ENCODE peak calls at places on chromosomes 13 and 19, in six cellular contexts. D is left lung, V is ovary, X is MM.1S, W is Panc1, S is body of pancreas. K is an unnamed sample. For H3K9me3 and H3K4me1, the result is how much of the 10 kb centered on the place peaks cover.

GRCh38 chr19:7909471-7910067 is 5.1 kb upstream of the TGFBR3L start:
- DNase-seq in D (no peak), W (no peak), X (no peak), S (no peak), V (no peak), K (no peak)

GRCh38 chr13:33276581-33276980 is 9.0 kb downstream of the STARD13 start:
- DNase-seq in S (no peak), W (no peak), X (no peak), V (no peak), D (no peak), K (no peak)

GRCh38 chr19:1066748-1067340 is at the start of gene ARHGAP45:
- DNase-seq in W (no peak), D (peak), V (no peak), X (peak), S (peak), K (peak)

GRCh38 chr19:4517451-4518057 is 732 bp downstream of the PLIN4 start:
- DNase-seq in V (no peak), S (no peak), W (no peak), D (peak), X (no peak), K (no peak)

GRCh38 chr13:34349091-34349722 is 531.3 kb downstream of the RFC3 start:
- DNase-seq in D (no peak), W (no peak), S (peak), V (peak), X (no peak), K (no peak)

GRCh38 chr13:64278493-64278892 is 2862.8 kb upstream of the PCDH20 start:
- DNase-seq in X (no peak), D (no peak), S (no peak), W (peak), V (no peak), K (no peak)

GRCh38 chr19:3932931-3933810 is at the start of gene NMRK2:
- DNase-seq in W (no peak), X (no peak), D (no peak), V (no peak), S (no peak), K (no peak)

GRCh38 chr13:31035162-31035951 is 102.9 kb downstream of the TEX26 start:
- DNase-seq in V (peak), W (no peak), X (no peak), D (no peak), S (peak), K (no peak)

GRCh38 chr19:39297931-39298634 is 1.9 kb downstream of the IFNL1 start:
- DNase-seq in S (peak), D (peak), V (no peak), X (no peak), W (no peak), K (peak)

GRCh38 chr13:30111810-30112209 is 195.5 kb downstream of the KATNAL1 start:
- DNase-seq in V (no peak), D (no peak), X (no peak), S (no peak), W (no peak), K (no peak)

GRCh38 chr19:53871448-53871847 is 3.8 kb downstream of the MYADM start:
- DNase-seq in V (no peak), S (no peak), W (no peak), D (no peak), X (no peak), K (no peak)

GRCh38 chr13:42836930-42837329 is 55.5 kb downstream of the FAM216B start:
- DNase-seq in S (peak), W (no peak), D (no peak), V (no peak), X (no peak), K (no peak)

GRCh38 chr19:11721681-11722080 is 17.1 kb downstream of the ZNF823 start:
- DNase-seq in V (no peak), X (no peak), W (no peak), D (no peak), S (no peak), K (no peak)
- H3K9me3 ChIP-seq in V (under half), X (under half), W (half or more), D (half or more), S (under half), K (under half)

GRCh38 chr19:23313196-23313595 is 63.0 kb upstream of the ZNF724 start:
- DNase-seq in X (no peak), S (no peak), V (no peak), D (no peak), W (no peak), K (no peak)
- H3K27ac ChIP-seq in X (no peak), S (no peak), V (no peak), D (no peak), W (no peak), K (no peak)

GRCh38 chr13:97259787-97260641 is 37.9 kb downstream of the MBNL2 start:
- DNase-seq in D (no peak), V (no peak), W (no peak), X (no peak), S (no peak), K (no peak)
- H3K4me1 ChIP-seq in D (half or more), V (under half), W (half or more), X (under half), S (half or more), K (under half)

DNA sequence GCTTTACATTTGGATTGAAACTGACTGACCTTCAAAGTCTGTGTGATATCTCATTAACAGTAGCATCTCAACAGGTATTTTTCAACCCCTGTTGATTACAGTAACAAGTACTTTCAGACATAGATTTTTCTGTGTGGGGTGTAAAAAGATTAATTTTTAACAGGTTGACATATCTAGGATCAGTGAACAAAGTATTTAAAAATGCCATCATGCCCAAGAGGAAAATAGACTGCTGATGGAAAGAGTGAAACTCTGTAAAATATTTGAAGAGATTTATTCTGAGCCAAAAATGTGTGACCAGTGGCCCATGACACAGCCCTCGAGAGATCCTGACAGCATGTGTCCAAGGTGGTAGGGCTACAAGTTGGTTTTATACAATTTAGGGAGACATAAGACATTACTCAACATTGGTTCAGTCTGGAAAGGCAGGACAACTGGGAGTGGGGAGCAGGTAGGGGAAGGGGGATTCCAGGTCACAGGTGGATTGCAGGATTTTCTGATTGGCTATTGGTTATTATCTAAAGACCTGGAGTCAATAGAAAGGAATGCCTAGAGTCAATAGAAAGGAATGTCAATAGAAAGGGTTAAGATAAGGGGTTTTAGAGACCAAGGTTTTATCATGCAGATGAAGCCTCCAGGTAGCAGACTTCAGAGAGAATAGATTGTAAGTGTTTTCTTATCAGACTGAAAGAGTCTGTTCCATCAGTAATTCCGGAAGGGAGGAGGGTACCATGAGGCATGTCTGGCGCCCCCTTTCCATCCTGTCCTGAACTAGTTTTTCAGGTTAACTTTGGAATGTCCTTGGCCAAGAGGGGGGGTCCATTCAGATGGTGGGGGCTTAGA is 29.1 kb downstream of the TNFRSF19 start:
- DNase-seq in W (no peak), X (no peak), D (no peak), V (no peak), S (no peak), K (no peak)
- H3K9me3 ChIP-seq in W (under half), X (under half), D (under half), V (under half), S (under half), K (under half)

DNA sequence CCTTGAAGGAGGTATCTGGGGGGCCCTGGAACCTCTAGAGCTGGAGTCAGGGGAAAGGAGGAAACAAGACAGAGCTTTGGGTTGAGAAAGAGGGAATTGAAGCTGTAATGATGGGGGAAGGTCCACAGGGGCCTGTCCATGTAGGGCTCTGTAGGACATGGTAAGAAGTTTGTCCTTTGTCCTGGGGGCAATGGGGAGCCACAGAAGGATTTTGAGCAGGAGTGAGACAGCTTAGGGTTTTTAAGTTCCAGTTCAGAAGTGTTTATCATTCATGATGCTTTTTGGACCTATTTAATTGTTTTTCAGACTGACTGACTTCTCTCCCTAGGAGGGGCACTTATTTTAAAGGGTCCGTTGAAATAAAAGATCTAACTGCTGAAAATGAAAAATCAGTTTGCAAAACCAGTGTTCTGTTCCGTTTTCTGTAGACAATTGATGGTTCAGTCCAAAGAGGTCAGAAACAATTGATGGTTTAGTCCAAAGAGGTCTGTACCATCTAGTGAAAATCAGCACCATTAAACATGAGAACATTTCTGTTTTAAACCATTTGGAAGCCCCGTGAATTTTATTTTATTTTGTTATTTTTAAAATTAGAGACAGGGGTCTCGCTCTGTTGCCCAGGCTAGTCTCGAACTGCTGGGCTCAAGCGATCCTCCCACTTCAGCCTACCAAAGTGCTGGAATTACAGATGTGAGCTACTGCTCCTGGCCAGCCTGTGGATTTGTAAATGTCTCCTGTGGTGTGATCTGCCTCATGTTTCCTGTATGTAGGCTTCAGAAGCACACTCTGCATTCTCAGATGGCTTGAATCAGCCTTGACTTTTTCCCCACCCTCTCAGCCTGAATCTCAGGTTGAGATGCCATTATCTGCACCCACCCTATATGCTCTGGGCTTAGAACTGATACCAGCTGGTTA is 8.4 kb downstream of the PLD3 start:
- DNase-seq in X (no peak), D (peak), S (no peak), V (no peak), W (no peak), K (no peak)
- H3K27ac ChIP-seq in X (no peak), D (no peak), S (no peak), V (no peak), W (no peak), K (no peak)

DNA sequence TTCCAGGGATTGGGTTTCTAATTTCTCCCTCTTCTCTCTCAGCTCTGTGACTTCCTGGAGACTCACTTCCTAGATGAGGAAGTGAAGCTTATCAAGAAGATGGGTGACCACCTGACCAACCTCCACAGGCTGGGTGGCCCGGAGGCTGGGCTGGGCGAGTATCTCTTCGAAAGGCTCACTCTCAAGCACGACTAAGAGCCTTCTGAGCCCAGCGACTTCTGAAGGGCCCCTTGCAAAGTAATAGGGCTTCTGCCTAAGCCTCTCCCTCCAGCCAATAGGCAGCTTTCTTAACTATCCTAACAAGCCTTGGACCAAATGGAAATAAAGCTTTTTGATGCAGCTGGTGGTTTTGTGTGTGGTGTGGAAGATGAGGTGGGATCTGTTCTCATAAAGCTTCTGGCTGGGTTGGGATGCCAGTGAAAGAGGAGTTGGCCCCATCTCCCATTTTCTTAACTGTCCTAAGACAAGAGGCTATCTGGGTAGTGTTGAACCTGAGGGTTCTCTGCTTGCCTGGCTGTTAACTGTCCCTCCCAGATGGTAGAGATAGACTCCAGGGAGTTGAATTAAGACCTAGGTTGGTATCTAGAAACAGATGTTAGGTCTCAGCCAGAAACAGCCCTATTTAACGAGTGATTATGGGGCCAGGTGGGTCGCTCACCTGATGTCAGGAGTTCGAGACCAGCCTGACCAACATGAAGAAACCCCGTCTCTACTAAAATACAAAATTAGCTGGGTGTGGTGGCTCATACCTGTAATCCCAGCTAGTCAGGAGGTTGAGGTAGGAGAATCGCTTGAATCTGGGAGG is 1.6 kb downstream of the FTL start:
- DNase-seq in D (no peak), V (no peak), S (no peak), X (no peak), W (no peak), K (no peak)
- H3K4me1 ChIP-seq in D (under half), V (under half), S (under half), X (under half), W (under half), K (under half)

DNA sequence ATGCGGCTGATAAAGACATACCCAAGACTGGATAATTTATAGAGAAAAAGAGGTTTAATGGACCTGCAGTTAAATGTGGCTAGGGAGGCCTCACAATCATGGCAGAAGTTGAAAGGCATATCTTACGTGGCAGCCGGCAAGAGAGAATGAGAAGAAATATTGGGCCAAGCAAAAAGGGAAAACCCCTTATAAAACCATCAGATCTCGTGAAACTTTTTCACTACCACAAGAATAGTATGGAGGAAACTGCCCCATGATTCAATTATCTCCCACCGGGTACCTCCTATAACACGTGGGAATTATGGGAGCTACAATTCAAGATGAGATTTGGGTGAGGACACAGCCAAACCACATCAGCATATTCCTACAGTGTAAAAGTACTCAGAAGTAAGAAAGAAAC is 4.7 kb upstream of the KBTBD7 start:
- DNase-seq in X (no peak), W (no peak), S (no peak), V (no peak), D (no peak), K (no peak)
- H3K9me3 ChIP-seq in X (under half), W (under half), S (under half), V (under half), D (under half), K (under half)

GRCh38 chr19:35294328-35294727 is 2.4 kb downstream of the MAG start:
- DNase-seq in V (no peak), S (no peak), X (no peak), W (no peak), D (no peak), K (no peak)
- H3K27ac ChIP-seq in V (no peak), S (no peak), X (no peak), W (no peak), D (no peak), K (no peak)

DNA sequence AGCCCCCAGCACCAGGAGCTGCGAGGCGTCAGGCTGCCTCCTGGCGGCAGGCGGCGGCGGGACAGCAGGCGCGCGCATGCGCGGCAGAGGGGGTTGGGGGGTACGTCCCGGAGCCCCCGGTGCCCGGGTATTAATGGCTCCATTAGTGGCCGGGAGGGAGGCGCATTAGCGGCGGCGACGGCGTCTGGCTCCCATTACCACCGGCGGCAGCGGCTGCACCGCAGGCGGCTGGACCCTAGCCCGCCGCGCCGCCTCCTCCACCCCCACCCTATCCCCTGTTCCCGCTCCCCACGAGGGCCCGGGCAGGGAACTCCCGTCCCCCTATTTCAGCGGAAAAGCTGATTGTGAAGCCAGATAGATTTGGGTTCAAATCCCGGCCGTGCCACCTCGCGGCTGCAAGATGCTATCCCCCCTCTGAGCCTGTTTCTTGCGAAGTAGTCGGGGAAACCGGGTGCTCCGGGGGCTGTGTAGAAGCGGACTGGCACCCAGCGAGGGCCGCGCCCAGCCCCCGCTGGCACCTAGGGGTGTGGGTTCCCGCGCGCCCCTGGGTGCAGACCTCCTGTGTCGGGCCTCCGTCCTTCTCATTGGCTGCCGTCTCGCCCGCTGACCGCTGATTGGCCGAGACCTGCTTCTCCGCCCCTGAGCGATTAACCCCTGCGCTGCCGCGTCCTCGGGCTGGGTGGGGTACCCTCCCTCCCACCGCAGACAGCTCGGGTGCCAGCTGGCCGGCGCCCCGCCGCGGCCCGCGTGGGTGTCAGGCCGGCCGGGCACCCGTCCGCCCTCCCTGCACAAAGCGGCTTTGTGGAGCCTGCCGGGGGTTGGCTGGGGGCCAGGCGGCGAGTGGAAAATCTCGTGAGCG is 11.1 kb downstream of the CIC start:
- DNase-seq in X (peak), D (peak), V (peak), S (peak), W (no peak), K (peak)
- H3K4me1 ChIP-seq in X (under half), D (half or more), V (under half), S (half or more), W (under half), K (under half)

GRCh38 chr19:57719424-57719823 is 8.0 kb downstream of the ZNF671 start:
- DNase-seq in S (no peak), V (no peak), X (no peak), W (no peak), D (no peak), K (no peak)
- H3K9me3 ChIP-seq in S (under half), V (under half), X (under half), W (half or more), D (half or more), K (half or more)

K was measured in effector memory CD4-positive, alpha-beta T cell.